ENCODE peak calls at places on chromosome 21, in seven cellular contexts. One of them, this sample, is unnamed.

GRCh38 chr21:44356636-44357035 is 3.2 kb downstream of the TRPM2 start:
- DNase-seq in left ventricle myocardium inferior: no peak
- DNase-seq in T-helper 2 cell: no peak
- DNase-seq in neural progenitor cell: no peak
- DNase-seq in foreskin fibroblast: no peak
- DNase-seq in GM20000: no peak
- DNase-seq in LoVo: no peak
- DNase-seq in this sample: no peak

GRCh38 chr21:33373451-33373850 is 29.8 kb upstream of the IFNGR2 start:
- DNase-seq in T-helper 2 cell: no peak
- DNase-seq in neural progenitor cell: no peak
- DNase-seq in left ventricle myocardium inferior: no peak
- DNase-seq in LoVo: peak
- DNase-seq in GM20000: no peak
- DNase-seq in foreskin fibroblast: peak
- DNase-seq in this sample: no peak

GRCh38 chr21:16891821-16892220 is 621.0 kb upstream of the CXADR start:
- DNase-seq in left ventricle myocardium inferior: no peak
- DNase-seq in neural progenitor cell: no peak
- DNase-seq in foreskin fibroblast: peak
- DNase-seq in GM20000: no peak
- DNase-seq in LoVo: no peak
- DNase-seq in T-helper 2 cell: no peak
- DNase-seq in this sample: no peak

GRCh38 chr21:42305707-42306147 is 9.5 kb downstream of the TFF3 start:
- DNase-seq in foreskin fibroblast: no peak
- DNase-seq in T-helper 2 cell: no peak
- DNase-seq in left ventricle myocardium inferior: no peak
- DNase-seq in LoVo: no peak
- DNase-seq in neural progenitor cell: no peak
- DNase-seq in GM20000: no peak
- DNase-seq in this sample: no peak

GRCh38 chr21:28738882-28739281 is 253.8 kb downstream of the LTN1 start:
- DNase-seq in LoVo: no peak
- DNase-seq in GM20000: no peak
- DNase-seq in left ventricle myocardium inferior: no peak
- DNase-seq in foreskin fibroblast: no peak
- DNase-seq in neural progenitor cell: no peak
- DNase-seq in T-helper 2 cell: no peak
- DNase-seq in this sample: no peak

GRCh38 chr21:41927727-41928409 is 25.9 kb downstream of the C2CD2 start:
- DNase-seq in LoVo: no peak
- DNase-seq in foreskin fibroblast: no peak
- DNase-seq in neural progenitor cell: no peak
- DNase-seq in T-helper 2 cell: no peak
- DNase-seq in left ventricle myocardium inferior: no peak
- DNase-seq in GM20000: peak
- DNase-seq in this sample: no peak

GRCh38 chr21:45393833-45394638 is 10.9 kb upstream of the COL18A1 start:
- DNase-seq in LoVo: no peak
- DNase-seq in T-helper 2 cell: no peak
- DNase-seq in GM20000: no peak
- DNase-seq in foreskin fibroblast: no peak
- DNase-seq in left ventricle myocardium inferior: no peak
- DNase-seq in neural progenitor cell: no peak
- DNase-seq in this sample: no peak

GRCh38 chr21:19607983-19608668 is 1204.5 kb upstream of the TMPRSS15 start:
- DNase-seq in GM20000: no peak
- DNase-seq in T-helper 2 cell: no peak
- DNase-seq in foreskin fibroblast: no peak
- DNase-seq in neural progenitor cell: peak
- DNase-seq in LoVo: no peak
- DNase-seq in left ventricle myocardium inferior: no peak
- DNase-seq in this sample: no peak

GRCh38 chr21:34885636-34886553 is 163.2 kb downstream of the RUNX1 start:
- DNase-seq in GM20000: peak
- DNase-seq in foreskin fibroblast: no peak
- DNase-seq in left ventricle myocardium inferior: no peak
- DNase-seq in neural progenitor cell: peak
- DNase-seq in LoVo: peak
- DNase-seq in T-helper 2 cell: no peak
- DNase-seq in this sample: no peak

GRCh38 chr21:15057290-15057689 is 7.5 kb downstream of the NRIP1 start:
- DNase-seq in GM20000: no peak
- DNase-seq in T-helper 2 cell: no peak
- DNase-seq in foreskin fibroblast: no peak
- DNase-seq in LoVo: no peak
- DNase-seq in left ventricle myocardium inferior: no peak
- DNase-seq in neural progenitor cell: peak
- DNase-seq in this sample: no peak

GRCh38 chr21:27561116-27561515 is 594.2 kb upstream of the ADAMTS5 start:
- DNase-seq in GM20000: no peak
- DNase-seq in T-helper 2 cell: no peak
- DNase-seq in foreskin fibroblast: peak
- DNase-seq in left ventricle myocardium inferior: peak
- DNase-seq in LoVo: no peak
- DNase-seq in neural progenitor cell: no peak
- DNase-seq in this sample: no peak

GRCh38 chr21:46049890-46050650 is 47.8 kb upstream of the COL6A2 start:
- DNase-seq in GM20000: no peak
- DNase-seq in neural progenitor cell: no peak
- DNase-seq in foreskin fibroblast: no peak
- DNase-seq in LoVo: no peak
- DNase-seq in left ventricle myocardium inferior: no peak
- DNase-seq in T-helper 2 cell: no peak
- DNase-seq in this sample: no peak

GRCh38 chr21:38958940-38959685 is 153.4 kb downstream of the ETS2 start:
- DNase-seq in left ventricle myocardium inferior: no peak
- DNase-seq in foreskin fibroblast: peak
- DNase-seq in LoVo: no peak
- DNase-seq in GM20000: no peak
- DNase-seq in neural progenitor cell: no peak
- DNase-seq in T-helper 2 cell: no peak
- DNase-seq in this sample: no peak

GRCh38 chr21:34603710-34604057 is 11.2 kb downstream of the RCAN1 start:
- DNase-seq in GM20000: no peak
- DNase-seq in LoVo: no peak
- DNase-seq in neural progenitor cell: no peak
- DNase-seq in T-helper 2 cell: no peak
- DNase-seq in foreskin fibroblast: no peak
- DNase-seq in left ventricle myocardium inferior: no peak
- DNase-seq in this sample: no peak

GRCh38 chr21:36474591-36474990 is 5.3 kb downstream of the CLDN14 start:
- DNase-seq in neural progenitor cell: no peak
- DNase-seq in GM20000: no peak
- DNase-seq in LoVo: no peak
- DNase-seq in T-helper 2 cell: no peak
- DNase-seq in left ventricle myocardium inferior: no peak
- DNase-seq in foreskin fibroblast: no peak
- DNase-seq in this sample: no peak

GRCh38 chr21:27393726-27394125 is 426.8 kb upstream of the ADAMTS5 start:
- DNase-seq in foreskin fibroblast: no peak
- DNase-seq in LoVo: no peak
- DNase-seq in left ventricle myocardium inferior: no peak
- DNase-seq in T-helper 2 cell: no peak
- DNase-seq in neural progenitor cell: no peak
- DNase-seq in GM20000: no peak
- DNase-seq in this sample: no peak

GRCh38 chr21:21001591-21002100 is 3.4 kb downstream of the NCAM2 start:
- DNase-seq in T-helper 2 cell: no peak
- DNase-seq in LoVo: no peak
- DNase-seq in neural progenitor cell: no peak
- DNase-seq in left ventricle myocardium inferior: no peak
- DNase-seq in GM20000: no peak
- DNase-seq in foreskin fibroblast: no peak
- DNase-seq in this sample: no peak

GRCh38 chr21:41767606-41768370 is 936 bp upstream of the RIPK4 start:
- DNase-seq in T-helper 2 cell: no peak
- DNase-seq in foreskin fibroblast: peak
- DNase-seq in neural progenitor cell: peak
- DNase-seq in LoVo: peak
- DNase-seq in GM20000: no peak
- DNase-seq in left ventricle myocardium inferior: no peak
- DNase-seq in this sample: no peak

GRCh38 chr21:34836103-34836932 is 167.5 kb downstream of the CLIC6 start:
- DNase-seq in left ventricle myocardium inferior: no peak
- DNase-seq in LoVo: peak
- DNase-seq in GM20000: no peak
- DNase-seq in T-helper 2 cell: no peak
- DNase-seq in foreskin fibroblast: peak
- DNase-seq in neural progenitor cell: no peak
- DNase-seq in this sample: no peak

GRCh38 chr21:45954271-45954670 is 27.3 kb upstream of the COL6A1 start:
- DNase-seq in T-helper 2 cell: no peak
- DNase-seq in GM20000: no peak
- DNase-seq in left ventricle myocardium inferior: no peak
- DNase-seq in LoVo: no peak
- DNase-seq in neural progenitor cell: no peak
- DNase-seq in foreskin fibroblast: peak
- DNase-seq in this sample: no peak

GRCh38 chr21:28871388-28872015 is 121.2 kb downstream of the LTN1 start:
- DNase-seq in T-helper 2 cell: no peak
- DNase-seq in neural progenitor cell: no peak
- DNase-seq in LoVo: no peak
- DNase-seq in GM20000: no peak
- DNase-seq in left ventricle myocardium inferior: no peak
- DNase-seq in foreskin fibroblast: peak
- DNase-seq in this sample: no peak

GRCh38 chr21:26064506-26064905 is 106.1 kb downstream of the APP start:
- DNase-seq in T-helper 2 cell: no peak
- DNase-seq in left ventricle myocardium inferior: no peak
- DNase-seq in foreskin fibroblast: no peak
- DNase-seq in GM20000: no peak
- DNase-seq in LoVo: no peak
- DNase-seq in neural progenitor cell: peak
- DNase-seq in this sample: no peak

GRCh38 chr21:35384375-35384774 is 335.3 kb upstream of the RUNX1 start:
- DNase-seq in LoVo: no peak
- DNase-seq in T-helper 2 cell: no peak
- DNase-seq in GM20000: no peak
- DNase-seq in left ventricle myocardium inferior: no peak
- DNase-seq in foreskin fibroblast: no peak
- DNase-seq in neural progenitor cell: no peak
- DNase-seq in this sample: no peak

GRCh38 chr21:42059141-42059540 is 12.0 kb upstream of the UMODL1 start:
- DNase-seq in T-helper 2 cell: no peak
- DNase-seq in LoVo: no peak
- DNase-seq in GM20000: no peak
- DNase-seq in left ventricle myocardium inferior: no peak
- DNase-seq in neural progenitor cell: no peak
- DNase-seq in foreskin fibroblast: no peak
- DNase-seq in this sample: no peak

GRCh38 chr21:44405948-44406872 is 49.1 kb upstream of the LRRC3 start:
- DNase-seq in foreskin fibroblast: no peak
- DNase-seq in GM20000: no peak
- DNase-seq in LoVo: no peak
- DNase-seq in left ventricle myocardium inferior: no peak
- DNase-seq in neural progenitor cell: peak
- DNase-seq in T-helper 2 cell: no peak
- DNase-seq in this sample: no peak

GRCh38 chr21:34888569-34889286 is 160.4 kb downstream of the RUNX1 start:
- DNase-seq in T-helper 2 cell: peak
- DNase-seq in left ventricle myocardium inferior: peak
- DNase-seq in neural progenitor cell: peak
- DNase-seq in foreskin fibroblast: peak
- DNase-seq in GM20000: peak
- DNase-seq in LoVo: peak
- DNase-seq in this sample: no peak

GRCh38 chr21:36747815-36748381 is 49.0 kb downstream of the SIM2 start:
- DNase-seq in foreskin fibroblast: peak
- DNase-seq in neural progenitor cell: peak
- DNase-seq in GM20000: peak
- DNase-seq in left ventricle myocardium inferior: peak
- DNase-seq in LoVo: peak
- DNase-seq in T-helper 2 cell: no peak
- DNase-seq in this sample: no peak

GRCh38 chr21:44871576-44872265 is 1.8 kb downstream of the PTTG1IP start:
- DNase-seq in left ventricle myocardium inferior: no peak
- DNase-seq in T-helper 2 cell: no peak
- DNase-seq in LoVo: peak
- DNase-seq in neural progenitor cell: no peak
- DNase-seq in GM20000: no peak
- DNase-seq in foreskin fibroblast: peak
- DNase-seq in this sample: no peak

GRCh38 chr21:42465008-42465878 is 30.8 kb downstream of the RSPH1 start:
- DNase-seq in left ventricle myocardium inferior: no peak
- DNase-seq in LoVo: peak
- DNase-seq in T-helper 2 cell: no peak
- DNase-seq in neural progenitor cell: no peak
- DNase-seq in foreskin fibroblast: no peak
- DNase-seq in GM20000: peak
- DNase-seq in this sample: no peak

GRCh38 chr21:25903599-25903998 is 168.8 kb downstream of the GABPA start:
- DNase-seq in left ventricle myocardium inferior: no peak
- DNase-seq in neural progenitor cell: no peak
- DNase-seq in GM20000: peak
- DNase-seq in T-helper 2 cell: no peak
- DNase-seq in foreskin fibroblast: no peak
- DNase-seq in LoVo: no peak
- DNase-seq in this sample: no peak

GRCh38 chr21:26226724-26227123 is 56.2 kb upstream of the APP start:
- DNase-seq in LoVo: no peak
- DNase-seq in left ventricle myocardium inferior: no peak
- DNase-seq in GM20000: no peak
- DNase-seq in neural progenitor cell: no peak
- DNase-seq in T-helper 2 cell: no peak
- DNase-seq in foreskin fibroblast: no peak
- DNase-seq in this sample: no peak

GRCh38 chr21:17371470-17371869 is 141.4 kb upstream of the CXADR start:
- DNase-seq in LoVo: no peak
- DNase-seq in left ventricle myocardium inferior: no peak
- DNase-seq in GM20000: no peak
- DNase-seq in foreskin fibroblast: no peak
- DNase-seq in T-helper 2 cell: no peak
- DNase-seq in neural progenitor cell: no peak
- DNase-seq in this sample: no peak